ENCODE peak calls at places on chromosomes 7 and 10, in seven cellular contexts. O is tibial nerve, C is body of pancreas, G is fibroblast of pulmonary artery, R is ovary, I is AG10803, U is OCI-LY7. B is an unnamed sample.

GRCh38 chr10:84140036-84140379 is 699 bp downstream of the GHITM start:
- DNase-seq in C (peak), O (peak), R (no peak), U (peak), G (peak), I (peak), B (no peak)

GRCh38 chr10:36504752-36505151 is 620.6 kb upstream of the ANKRD30A start:
- DNase-seq in U (no peak), C (no peak), O (no peak), G (peak), I (no peak), R (no peak), B (no peak)

GRCh38 chr7:137903382-137904169 is 56.8 kb upstream of the DGKI start:
- DNase-seq in R (peak), C (peak), I (peak), G (peak), O (peak), U (peak), B (peak)

GRCh38 chr10:130017010-130017630 is 53.0 kb upstream of the EBF3 start:
- DNase-seq in O (no peak), C (no peak), I (no peak), U (no peak), G (no peak), R (no peak), B (no peak)

GRCh38 chr7:26413007-26413691 is 121.5 kb downstream of the SNX10 start:
- DNase-seq in G (no peak), O (no peak), U (no peak), C (no peak), R (no peak), I (no peak), B (no peak)

GRCh38 chr10:78741541-78741940 is 327.2 kb upstream of the ZMIZ1 start:
- DNase-seq in R (no peak), O (peak), G (peak), I (peak), C (peak), U (no peak), B (no peak)

GRCh38 chr10:34001087-34001580 is 666.7 kb upstream of the NRP1 start:
- DNase-seq in G (no peak), C (no peak), I (no peak), R (no peak), U (no peak), O (no peak), B (no peak)

GRCh38 chr7:1439373-1440363 is 19.6 kb downstream of the MICALL2 start:
- DNase-seq in U (no peak), O (no peak), G (no peak), R (no peak), I (no peak), C (no peak), B (no peak)

GRCh38 chr10:71268751-71269150 is 50.3 kb upstream of the SLC29A3 start:
- DNase-seq in R (no peak), O (no peak), G (no peak), C (no peak), I (peak), U (no peak), B (no peak)

GRCh38 chr10:8034666-8035640 is 19.5 kb upstream of the GATA3 start:
- DNase-seq in R (no peak), C (no peak), U (no peak), G (no peak), O (no peak), I (no peak), B (no peak)

GRCh38 chr7:151728286-151728660 is 148.6 kb downstream of the PRKAG2 start:
- DNase-seq in R (no peak), G (no peak), O (no peak), I (no peak), C (no peak), U (no peak), B (no peak)

GRCh38 chr7:128811631-128812430 is 18.4 kb upstream of the FLNC start:
- DNase-seq in R (no peak), O (no peak), I (no peak), C (no peak), U (no peak), G (no peak), B (no peak)

GRCh38 chr7:101838837-101839483 is 21.5 kb downstream of the CUX1 start:
- DNase-seq in R (no peak), O (no peak), U (no peak), C (no peak), G (no peak), I (no peak), B (no peak)

DNA sequence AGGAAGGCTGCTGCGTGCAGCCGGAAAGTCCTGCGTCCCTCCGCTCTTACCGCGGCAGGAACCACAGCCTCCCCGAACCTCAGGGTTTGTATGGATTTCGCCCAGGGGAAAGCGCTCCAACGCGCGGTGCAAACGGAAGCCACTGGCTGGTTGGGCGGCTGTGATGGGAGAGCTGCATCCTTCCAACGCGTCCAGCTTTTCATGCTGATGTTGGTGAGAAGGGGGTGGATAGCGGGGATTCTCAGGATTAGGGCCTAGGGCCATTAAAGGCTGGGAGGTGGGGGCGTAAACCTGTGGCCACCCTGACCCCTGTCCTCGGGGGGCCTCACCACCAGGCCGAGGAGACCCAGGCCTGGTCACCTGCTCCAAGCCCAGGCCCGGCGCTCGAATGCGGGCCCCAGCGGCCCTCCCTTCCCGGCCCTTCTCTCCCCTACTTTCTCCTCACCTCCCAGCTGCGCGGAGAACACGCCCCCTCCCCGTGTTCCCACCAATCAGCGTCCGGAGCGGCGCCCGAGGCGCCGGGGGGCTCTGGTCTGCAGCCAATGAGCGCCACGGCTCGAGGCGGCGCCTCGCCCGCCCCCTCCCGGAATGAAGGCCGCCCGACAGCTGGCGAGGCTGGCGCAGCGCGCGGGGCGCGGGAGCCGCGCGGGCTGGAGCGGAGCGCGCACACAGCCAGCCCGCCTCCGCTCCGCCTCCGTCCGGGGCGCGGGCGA is 458 bp upstream of the NANOS1 start:
- DNase-seq in R (peak), C (peak), G (peak), U (peak), O (peak), I (peak), B (peak)
- TF ChIP-seq CTCF in R (peak), C (no peak), G (no peak), U (no peak), O (peak), I (no peak), B (peak)

GRCh38 chr10:25505466-25505865 is 330.7 kb downstream of the GPR158 start:
- DNase-seq in U (no peak), I (no peak), R (no peak), C (no peak), O (no peak), G (peak), B (no peak)

GRCh38 chr10:25506821-25507335 is 332.1 kb downstream of the GPR158 start:
- DNase-seq in U (no peak), C (no peak), O (no peak), G (no peak), R (no peak), I (no peak), B (no peak)

GRCh38 chr10:25504306-25504705 is 329.5 kb downstream of the GPR158 start:
- DNase-seq in G (no peak), C (no peak), U (no peak), R (no peak), O (no peak), I (no peak), B (no peak)

GRCh38 chr10:25502453-25502852 is 327.7 kb downstream of the GPR158 start:
- DNase-seq in G (no peak), I (no peak), U (no peak), R (no peak), O (no peak), C (no peak), B (no peak)

GRCh38 chr10:25504838-25505237 is 330.0 kb downstream of the GPR158 start:
- DNase-seq in G (no peak), R (no peak), I (no peak), C (no peak), O (no peak), U (no peak), B (no peak)
- TF ChIP-seq CTCF in G (no peak), R (no peak), I (no peak), C (no peak), O (no peak), U (no peak), B (no peak)

DNA sequence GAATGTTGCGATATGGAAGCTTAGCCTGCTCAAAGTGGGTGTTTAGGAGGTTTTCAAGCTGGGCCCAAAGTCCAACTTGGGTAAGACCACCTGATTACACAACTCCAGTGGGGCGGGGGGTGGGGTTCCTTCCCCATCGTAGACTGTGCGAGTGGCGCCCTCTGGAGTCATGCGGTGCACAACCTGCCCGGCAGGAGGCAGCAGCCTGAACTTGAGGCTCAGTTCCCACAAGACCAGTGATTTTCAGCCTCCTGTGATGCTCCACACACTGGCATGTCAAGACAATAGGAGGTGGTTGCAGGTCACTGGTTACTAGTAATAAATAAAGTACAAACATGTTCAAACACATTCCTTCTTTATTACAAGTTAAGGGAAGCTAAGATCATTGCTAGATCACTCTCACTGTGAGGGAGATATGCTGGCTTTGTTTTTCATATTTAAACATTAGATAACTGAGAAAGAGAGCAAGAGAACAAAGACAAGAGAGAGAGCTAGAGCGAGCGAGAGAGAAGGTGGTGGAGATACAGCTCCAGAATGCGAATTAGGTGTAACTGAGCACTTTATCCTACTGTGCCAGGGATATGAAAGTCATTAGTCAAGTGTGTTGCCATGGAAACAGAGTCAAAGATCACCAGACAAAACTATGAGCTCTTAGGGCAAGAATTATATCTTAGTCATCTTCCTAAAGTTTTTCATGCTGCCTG is 97.4 kb upstream of the BMPER start:
- DNase-seq in C (peak), O (no peak), I (peak), U (peak), R (no peak), G (peak), B (no peak)
- TF ChIP-seq CTCF in C (no peak), O (no peak), I (peak), U (peak), R (no peak), G (peak), B (no peak)

DNA sequence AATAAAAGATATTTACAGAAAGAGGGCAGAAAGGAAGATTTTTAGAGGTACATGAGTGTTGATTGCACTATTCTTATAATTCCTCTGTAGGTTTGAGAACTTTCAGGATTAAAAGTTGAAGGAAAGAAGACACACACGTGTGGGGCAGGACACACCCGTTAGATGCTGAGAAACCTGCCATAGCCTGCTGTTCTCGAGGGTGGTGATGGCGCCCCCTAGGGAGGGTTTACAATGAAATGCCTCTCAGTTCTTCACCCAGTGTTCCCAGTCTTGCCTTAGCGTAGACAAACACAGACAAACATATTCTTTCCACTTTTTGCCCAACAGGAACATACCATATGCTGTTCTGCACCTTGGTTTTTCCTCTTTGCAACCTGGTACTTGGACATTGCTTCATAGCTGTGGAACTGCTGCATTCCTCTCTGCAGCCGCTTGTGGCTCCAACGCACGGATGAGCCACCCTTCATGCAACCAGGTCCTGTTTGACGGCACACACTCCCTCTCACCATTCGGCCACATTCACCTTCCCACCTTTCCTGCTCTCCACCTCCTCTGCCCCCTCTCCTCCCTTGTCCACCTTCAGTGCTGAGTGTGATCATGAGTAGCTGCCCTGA is 23.3 kb upstream of the HSPA12A start:
- DNase-seq in I (no peak), U (no peak), R (no peak), C (peak), O (no peak), G (no peak), B (no peak)
- TF ChIP-seq CTCF in I (peak), U (peak), R (no peak), C (no peak), O (no peak), G (peak), B (no peak)

DNA sequence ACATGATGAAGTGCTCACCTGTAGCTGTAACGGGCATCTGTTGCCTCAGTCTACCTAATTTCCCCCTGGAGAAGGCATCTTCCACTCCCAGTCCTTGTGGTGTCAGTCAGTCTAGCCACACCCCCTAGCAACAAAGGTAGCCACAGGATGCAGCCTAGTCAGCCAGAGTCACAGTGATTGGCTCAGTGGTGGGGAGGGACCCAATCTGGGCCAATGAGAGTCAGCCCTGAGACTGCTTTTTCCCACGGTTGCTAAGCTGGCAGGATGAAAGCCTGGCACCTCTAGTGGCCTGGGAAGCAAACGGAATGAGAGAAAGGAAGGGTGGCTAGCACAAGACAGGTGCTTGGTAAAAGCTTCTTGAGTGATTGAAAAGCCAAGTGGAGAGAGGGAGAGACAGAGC is 118.6 kb downstream of the SH3PXD2A start:
- DNase-seq in O (no peak), C (no peak), G (no peak), U (peak), R (no peak), I (no peak), B (no peak)
- TF ChIP-seq CTCF in O (no peak), C (no peak), G (no peak), U (peak), R (no peak), I (no peak), B (no peak)